ENCODE peak calls at places on chromosomes 5 and 9, in five cellular contexts. One of them, this sample, is unnamed.

GRCh38 chr5:135039526-135040296 is 5.7 kb upstream of the PITX1 start:
- DNase-seq in lower leg skin: no peak
- DNase-seq in brain microvascular endothelial cell: no peak
- DNase-seq in uterus: no peak
- DNase-seq in psoas muscle: no peak
- DNase-seq in this sample: peak

GRCh38 chr5:88761269-88761880 is 121.6 kb downstream of the MEF2C start:
- DNase-seq in lower leg skin: no peak
- DNase-seq in psoas muscle: no peak
- DNase-seq in uterus: no peak
- DNase-seq in brain microvascular endothelial cell: peak
- DNase-seq in this sample: no peak

GRCh38 chr5:169196059-169196458 is 104.9 kb downstream of the SLIT3 start:
- DNase-seq in psoas muscle: no peak
- DNase-seq in brain microvascular endothelial cell: no peak
- DNase-seq in uterus: no peak
- DNase-seq in lower leg skin: no peak
- DNase-seq in this sample: no peak

GRCh38 chr9:96169488-96169887 is 132.5 kb downstream of the HSD17B3 start:
- DNase-seq in psoas muscle: no peak
- DNase-seq in uterus: no peak
- DNase-seq in brain microvascular endothelial cell: peak
- DNase-seq in lower leg skin: no peak
- DNase-seq in this sample: peak

GRCh38 chr9:128159073-128159783 is 837 bp upstream of the BBLN start:
- DNase-seq in brain microvascular endothelial cell: no peak
- DNase-seq in uterus: peak
- DNase-seq in lower leg skin: no peak
- DNase-seq in psoas muscle: no peak
- DNase-seq in this sample: no peak

GRCh38 chr9:113154471-113154870 is 3.7 kb downstream of the SLC31A2 start:
- DNase-seq in brain microvascular endothelial cell: peak
- DNase-seq in uterus: no peak
- DNase-seq in psoas muscle: peak
- DNase-seq in lower leg skin: no peak
- DNase-seq in this sample: no peak

GRCh38 chr5:88480766-88481499 is 212.3 kb upstream of the TMEM161B start:
- DNase-seq in uterus: no peak
- DNase-seq in lower leg skin: no peak
- DNase-seq in psoas muscle: no peak
- DNase-seq in brain microvascular endothelial cell: no peak
- DNase-seq in this sample: no peak

GRCh38 chr5:74870299-74871067 is 4.3 kb upstream of the FAM169A start:
- DNase-seq in psoas muscle: no peak
- DNase-seq in uterus: no peak
- DNase-seq in brain microvascular endothelial cell: no peak
- DNase-seq in lower leg skin: no peak
- DNase-seq in this sample: no peak

GRCh38 chr9:78032599-78033457 is 1.2 kb upstream of the GNAQ start:
- DNase-seq in uterus: peak
- DNase-seq in lower leg skin: peak
- DNase-seq in psoas muscle: no peak
- DNase-seq in brain microvascular endothelial cell: no peak
- DNase-seq in this sample: no peak

DNA sequence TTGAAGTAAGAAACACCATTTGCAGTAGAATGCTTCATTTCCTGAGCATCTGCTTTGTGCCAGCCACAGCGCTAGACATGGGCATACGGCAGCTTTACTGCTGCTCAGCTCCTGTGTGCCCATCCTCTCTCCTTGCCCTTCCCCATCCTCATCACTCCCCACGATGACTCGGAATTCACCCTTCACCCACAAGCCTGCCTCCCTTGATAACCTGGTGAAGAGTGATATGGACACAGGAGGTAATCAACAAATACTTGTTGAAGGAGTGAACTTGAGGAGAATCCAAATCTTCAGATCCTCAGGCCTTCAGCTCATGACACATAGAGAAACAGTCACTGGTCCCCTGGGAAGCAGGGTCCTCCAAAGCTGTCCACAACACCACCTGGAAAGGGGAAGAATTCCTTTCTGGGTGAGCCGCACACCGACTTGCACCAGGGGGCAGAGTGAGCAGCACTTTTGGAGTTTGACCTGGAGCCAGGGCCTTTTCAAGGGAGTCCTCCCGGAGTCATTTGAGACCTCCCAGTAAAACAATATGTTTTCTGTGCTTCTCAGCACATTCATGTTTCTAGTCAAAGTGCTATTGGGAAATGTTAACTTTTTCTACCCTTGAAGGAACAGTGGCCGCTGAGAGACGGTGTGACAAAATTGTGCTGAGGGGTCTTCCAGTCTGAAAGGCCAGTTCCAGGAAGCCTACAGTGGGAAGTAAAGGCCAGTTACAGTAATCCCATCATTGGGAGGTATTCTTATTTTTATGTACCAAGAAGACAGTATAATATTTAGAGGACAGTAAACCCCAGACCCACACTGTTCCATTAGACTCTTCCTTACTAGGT is 332.3 kb downstream of the CWC27 start:
- DNase-seq in uterus: peak
- DNase-seq in lower leg skin: no peak
- DNase-seq in brain microvascular endothelial cell: peak
- DNase-seq in psoas muscle: peak
- DNase-seq in this sample: peak
- TF ChIP-seq CTCF in uterus: peak
- TF ChIP-seq CTCF in lower leg skin: no peak
- TF ChIP-seq CTCF in brain microvascular endothelial cell: peak
- TF ChIP-seq CTCF in psoas muscle: peak
- TF ChIP-seq CTCF in this sample: peak

GRCh38 chr5:150163547-150164059 is 3.0 kb upstream of the CDX1 start:
- DNase-seq in psoas muscle: peak
- DNase-seq in lower leg skin: peak
- DNase-seq in uterus: peak
- DNase-seq in brain microvascular endothelial cell: no peak
- DNase-seq in this sample: peak
- TF ChIP-seq CTCF in psoas muscle: no peak
- TF ChIP-seq CTCF in lower leg skin: no peak
- TF ChIP-seq CTCF in uterus: peak
- TF ChIP-seq CTCF in brain microvascular endothelial cell: peak
- TF ChIP-seq CTCF in this sample: no peak

DNA sequence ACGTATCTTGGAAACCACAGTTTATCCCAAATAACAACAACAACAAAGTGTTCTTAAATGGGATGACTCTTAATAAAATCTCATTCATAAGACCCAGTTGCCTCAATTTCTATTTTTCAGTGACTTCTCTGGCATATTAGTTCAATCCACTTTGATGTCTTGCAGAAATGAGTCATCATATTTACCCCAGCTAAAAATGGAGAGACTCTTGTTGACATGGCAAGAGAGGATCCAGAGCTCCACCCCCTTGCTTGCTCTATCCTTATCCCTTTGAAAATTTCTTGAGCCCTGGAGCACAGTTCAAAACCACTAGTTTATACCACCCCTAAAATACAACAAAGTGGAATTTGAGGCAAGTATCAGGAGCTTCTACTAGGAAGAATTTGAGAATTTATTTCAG is 20.8 kb downstream of the VCAN start:
- DNase-seq in psoas muscle: no peak
- DNase-seq in brain microvascular endothelial cell: no peak
- DNase-seq in lower leg skin: no peak
- DNase-seq in uterus: no peak
- DNase-seq in this sample: no peak
- TF ChIP-seq CTCF in psoas muscle: no peak
- TF ChIP-seq CTCF in brain microvascular endothelial cell: no peak
- TF ChIP-seq CTCF in lower leg skin: no peak
- TF ChIP-seq CTCF in uterus: no peak
- TF ChIP-seq CTCF in this sample: no peak

DNA sequence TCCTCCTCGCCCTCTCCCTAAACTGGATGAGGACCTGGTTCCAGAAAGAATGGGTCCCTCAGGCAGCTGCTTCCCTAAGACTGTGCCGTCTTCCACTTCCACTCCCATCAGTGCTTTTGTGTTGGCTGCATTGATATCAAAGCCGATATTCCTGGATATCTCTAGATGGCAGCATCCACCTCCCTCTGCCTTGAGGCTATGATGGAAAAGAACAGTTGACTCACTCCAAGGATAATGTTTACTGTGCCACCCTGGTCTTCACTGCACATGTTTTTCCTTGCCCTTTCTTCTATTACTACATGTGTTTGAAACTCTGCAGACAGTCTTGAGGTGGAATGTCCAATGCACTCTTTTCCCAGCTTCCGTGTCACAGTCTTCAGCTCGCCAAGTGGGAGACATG is 211.6 kb downstream of the MAST4 start:
- DNase-seq in brain microvascular endothelial cell: peak
- DNase-seq in uterus: peak
- DNase-seq in lower leg skin: peak
- DNase-seq in psoas muscle: no peak
- DNase-seq in this sample: no peak
- TF ChIP-seq CTCF in brain microvascular endothelial cell: peak
- TF ChIP-seq CTCF in uterus: peak
- TF ChIP-seq CTCF in lower leg skin: no peak
- TF ChIP-seq CTCF in psoas muscle: peak
- TF ChIP-seq CTCF in this sample: no peak

GRCh38 chr5:157740211-157740610 is 3.3 kb upstream of the LSM11 start:
- DNase-seq in brain microvascular endothelial cell: no peak
- DNase-seq in lower leg skin: no peak
- DNase-seq in psoas muscle: no peak
- DNase-seq in uterus: no peak
- DNase-seq in this sample: no peak
- TF ChIP-seq CTCF in brain microvascular endothelial cell: peak
- TF ChIP-seq CTCF in lower leg skin: no peak
- TF ChIP-seq CTCF in psoas muscle: peak
- TF ChIP-seq CTCF in uterus: no peak
- TF ChIP-seq CTCF in this sample: peak

GRCh38 chr5:33297760-33298216 is 143.0 kb upstream of the TARS1 start:
- DNase-seq in psoas muscle: no peak
- DNase-seq in lower leg skin: no peak
- DNase-seq in brain microvascular endothelial cell: no peak
- DNase-seq in uterus: no peak
- DNase-seq in this sample: peak
- TF ChIP-seq CTCF in psoas muscle: no peak
- TF ChIP-seq CTCF in lower leg skin: no peak
- TF ChIP-seq CTCF in brain microvascular endothelial cell: peak
- TF ChIP-seq CTCF in uterus: no peak
- TF ChIP-seq CTCF in this sample: peak

This sample was measured in glutamatergic neuron.